ENCODE peak calls at places on chromosome 2, in four cellular contexts. Y is lung, I is left ventricle myocardium inferior, M is lower lobe of right lung. L is an unnamed sample.

GRCh38 chr2:21194828-21195227 is 71.1 kb downstream of the TDRD15 start:
- DNase-seq in M (no peak), Y (no peak), I (no peak), L (no peak)

GRCh38 chr2:84483320-84483719 is 24.2 kb upstream of the SUCLG1 start:
- DNase-seq in I (no peak), Y (no peak), M (no peak), L (no peak)

GRCh38 chr2:151872468-151872867 is 44.2 kb upstream of the ARL5A start:
- DNase-seq in M (no peak), I (no peak), Y (no peak), L (no peak)

GRCh38 chr2:191746306-191746705 is 68.4 kb downstream of the NABP1 start:
- DNase-seq in I (no peak), Y (no peak), M (no peak), L (no peak)

GRCh38 chr2:71934595-71935263 is 212.9 kb downstream of the CYP26B1 start:
- DNase-seq in I (peak; percentile 62), M (no peak), Y (peak; percentile 36), L (peak; percentile 51)

GRCh38 chr2:210577263-210578071 is 21.1 kb downstream of the CPS1 start:
- DNase-seq in Y (no peak), M (no peak), I (no peak), L (no peak)

GRCh38 chr2:188666503-188666902 is 307.7 kb upstream of the COL3A1 start:
- DNase-seq in M (no peak), I (no peak), Y (no peak), L (no peak)

GRCh38 chr2:97816411-97816810 is 103.0 kb downstream of the ZAP70 start:
- DNase-seq in I (no peak), Y (no peak), M (no peak), L (no peak)

GRCh38 chr2:216002274-216002673 is 11.1 kb downstream of the MREG start:
- DNase-seq in Y (no peak), M (no peak), I (no peak), L (no peak)

GRCh38 chr2:201129044-201129505 is 13.1 kb downstream of the CFLAR start:
- DNase-seq in I (no peak), Y (no peak), M (no peak), L (no peak)

GRCh38 chr2:111185496-111186022 is 64.8 kb downstream of the BCL2L11 start:
- DNase-seq in I (peak; percentile 52), M (peak; percentile 86), Y (peak; percentile 89), L (peak; percentile 95)

GRCh38 chr2:165202230-165202629 is 1.6 kb downstream of the SCN3A start:
- DNase-seq in I (no peak), Y (no peak), M (no peak), L (no peak)

GRCh38 chr2:188187726-188188125 is 103.9 kb upstream of the GULP1 start:
- DNase-seq in M (no peak), Y (no peak), I (no peak), L (no peak)

GRCh38 chr2:49693961-49694360 is 539.6 kb upstream of the FSHR start:
- DNase-seq in I (no peak), M (no peak), Y (no peak), L (no peak)

GRCh38 chr2:215748446-215748845 is 264.9 kb downstream of the MREG start:
- DNase-seq in M (peak; percentile 50), Y (no peak), I (peak; percentile 17), L (no peak)

GRCh38 chr2:112880696-112881095 is 30.3 kb upstream of the IL37 start:
- DNase-seq in M (no peak), I (no peak), Y (no peak), L (no peak)

GRCh38 chr2:190678444-190679162 is 29.7 kb downstream of the NAB1 start:
- DNase-seq in Y (no peak), I (no peak), M (no peak), L (no peak)

GRCh38 chr2:54545700-54546450 is 89.7 kb downstream of the SPTBN1 start:
- DNase-seq in M (no peak), Y (no peak), I (no peak), L (no peak)

GRCh38 chr2:205003288-205003687 is 458.0 kb downstream of the PARD3B start:
- DNase-seq in Y (no peak), M (no peak), I (no peak), L (no peak)

GRCh38 chr2:168678153-168678853 is 124.1 kb upstream of the NOSTRIN start:
- DNase-seq in M (no peak), Y (no peak), I (no peak), L (no peak)

GRCh38 chr2:138176862-138177439 is 212.7 kb downstream of the HNMT start:
- DNase-seq in Y (no peak), M (no peak), I (no peak), L (no peak)

GRCh38 chr2:229927817-229928321 is 5.6 kb downstream of the FBXO36 start:
- DNase-seq in I (no peak), M (no peak), Y (no peak), L (no peak)

GRCh38 chr2:48248251-48248933 is 281.6 kb upstream of the STON1 start:
- DNase-seq in I (no peak), Y (no peak), M (no peak), L (no peak)

GRCh38 chr2:120552079-120552478 is 183.6 kb upstream of the GLI2 start:
- DNase-seq in M (no peak), Y (no peak), I (no peak), L (no peak)
- H3K27ac ChIP-seq in M (peak overlapping the region; percentile 31), Y (peak overlapping the region; percentile 43), I (peak overlapping the region; percentile 72), L (no peak overlapping the region)

GRCh38 chr2:219997341-219997851 is 370.0 kb downstream of the SLC4A3 start:
- DNase-seq in I (peak; percentile 31), M (no peak), Y (no peak), L (no peak)
- H3K9me3 ChIP-seq in I (no peaks in the 10 kb centered on the region), M (no peaks in the 10 kb centered on the region), Y (no peaks in the 10 kb centered on the region), L (no peaks in the 10 kb centered on the region)

DNA sequence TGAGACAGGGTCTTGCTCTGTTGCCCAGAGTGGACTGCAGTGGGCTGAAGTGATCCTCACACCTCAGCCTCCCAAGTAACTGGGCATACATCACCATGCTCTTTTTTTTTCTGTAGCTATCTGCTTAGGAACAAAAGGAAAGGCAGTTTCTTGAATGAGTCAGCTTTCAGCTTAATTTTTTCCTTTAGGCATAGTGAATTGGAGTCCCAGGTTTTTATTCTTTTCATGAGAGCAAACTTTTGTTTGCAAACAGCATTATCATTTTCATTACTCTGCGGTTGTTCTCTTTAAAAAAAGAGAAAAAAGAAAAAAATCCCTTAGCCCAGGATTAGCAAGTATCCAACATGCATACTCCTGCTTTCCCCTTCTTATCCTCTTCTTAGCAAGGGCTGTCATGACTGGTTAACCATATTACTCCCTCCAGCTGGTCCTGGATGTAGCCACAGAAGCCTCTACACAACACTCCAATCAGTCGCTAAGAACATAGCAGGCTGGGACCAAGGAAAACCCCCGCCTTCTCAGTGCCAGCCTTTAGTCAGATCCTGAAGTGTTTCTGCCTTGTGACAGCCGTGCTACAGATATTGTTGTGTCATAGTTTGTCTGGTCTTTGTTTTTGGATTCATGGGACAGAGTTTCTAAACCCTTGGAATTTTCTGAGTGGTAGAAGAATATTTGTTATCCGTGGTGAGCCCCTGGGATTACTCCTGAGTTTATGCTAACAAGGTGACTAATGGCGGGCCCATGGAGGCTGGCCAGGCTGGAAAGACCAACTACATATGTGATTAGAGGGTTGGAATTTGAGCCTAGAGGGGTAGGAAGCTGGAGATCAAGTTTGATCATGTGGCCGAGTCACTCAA is 23.3 kb upstream of the ST3GAL5 start:
- DNase-seq in I (no peak), Y (no peak), M (no peak), L (no peak)
- H3K27ac ChIP-seq in I (peak overlapping the region; percentile 58), Y (no peak overlapping the region), M (peak overlapping the region; percentile 36), L (peak overlapping the region; percentile 22)

GRCh38 chr2:46275995-46276394 is 21.2 kb upstream of the EPAS1 start:
- DNase-seq in M (peak; percentile 77), Y (peak; percentile 57), I (peak; percentile 75), L (peak; percentile 60)
- H3K9me3 ChIP-seq in M (no peaks in the 10 kb centered on the region), Y (no peaks in the 10 kb centered on the region), I (no peaks in the 10 kb centered on the region), L (no peaks in the 10 kb centered on the region)

DNA sequence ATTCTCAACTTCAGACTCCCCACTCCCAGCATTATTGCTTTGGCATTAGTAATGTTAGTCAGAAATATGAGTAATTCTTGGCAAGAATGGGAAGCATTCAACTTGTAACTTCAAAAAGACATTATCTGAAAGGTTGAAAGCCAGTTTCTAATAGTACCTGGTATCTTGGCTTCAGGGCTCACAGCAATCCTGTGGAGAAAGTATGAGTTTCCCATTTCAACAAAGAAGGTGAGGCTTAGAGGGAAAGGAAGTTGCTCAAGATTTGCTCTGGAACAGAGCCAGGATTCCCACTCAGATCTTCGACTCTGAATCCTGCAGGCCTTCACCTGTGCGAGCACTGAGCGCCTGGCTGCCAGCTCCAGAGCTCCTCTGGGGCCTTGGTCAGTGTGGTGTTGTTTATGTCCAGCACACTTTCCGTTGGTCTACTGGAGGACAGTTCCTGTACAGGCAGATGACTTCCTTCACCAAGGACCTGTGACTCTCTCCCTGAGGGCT is 136.1 kb downstream of the MCFD2 start:
- DNase-seq in Y (no peak), M (no peak), I (no peak), L (no peak)
- H3K27ac ChIP-seq in Y (no peak overlapping the region), M (no peak overlapping the region), I (peak overlapping the region; percentile 78), L (no peak overlapping the region)

DNA sequence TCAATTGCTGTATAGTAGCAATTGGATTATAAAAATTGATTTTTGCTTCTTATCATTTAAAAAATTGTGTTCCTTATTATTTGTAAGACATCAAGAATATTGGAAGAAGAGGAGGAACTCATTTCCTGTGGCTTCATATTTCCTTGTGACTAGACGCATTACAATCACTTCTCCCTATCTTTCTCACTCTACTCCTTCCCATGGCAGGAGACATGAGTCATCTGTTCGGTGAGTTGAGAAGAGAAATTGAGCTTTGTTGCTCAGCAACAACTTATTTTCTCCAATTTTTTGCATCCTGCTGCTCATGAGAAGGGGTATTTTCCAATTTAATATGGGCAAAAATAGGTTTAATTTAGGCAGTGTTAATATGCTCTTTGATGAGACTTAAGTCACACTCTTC is 1783.9 kb downstream of the SUCLG1 start:
- DNase-seq in I (no peak), M (no peak), Y (no peak), L (no peak)
- H3K9me3 ChIP-seq in I (peaks cover 22% of the 10 kb centered on the region), M (no peaks in the 10 kb centered on the region), Y (no peaks in the 10 kb centered on the region), L (no peaks in the 10 kb centered on the region)